ENCODE peak calls at places on chromosome 20, in seven cellular contexts. H, L, B, S, D, F and G are unnamed samples.
A peak's percentile ranks its signal among the peaks of the same experiment; 100 is the strongest.

GRCh38 chr20:39067526-39068216 is 105.5 kb downstream of the DHX35 start:
- DNase-seq in H (no peak), L (no peak), B (no peak), S (no peak), D (no peak), F (peak; percentile 20), G (no peak)

GRCh38 chr20:25600632-25601031 is 15.3 kb upstream of the NINL start:
- DNase-seq in H (no peak), L (no peak), B (no peak), S (no peak), D (no peak), F (no peak), G (no peak)

GRCh38 chr20:44134897-44135810 is 51.8 kb downstream of the JPH2 start:
- DNase-seq in H (no peak), L (no peak), B (no peak), S (no peak), D (no peak), F (no peak), G (no peak)

GRCh38 chr20:9220874-9221547 is 152.1 kb downstream of the PLCB4 start:
- DNase-seq in H (no peak), L (no peak), B (no peak), S (no peak), D (peak; percentile 28), F (peak; percentile 75), G (no peak)

GRCh38 chr20:62117658-62118057 is 4.6 kb upstream of the LSM14B start:
- DNase-seq in H (no peak), L (peak; percentile 80), B (no peak), S (no peak), D (peak; percentile 34), F (no peak), G (no peak)

GRCh38 chr20:63625771-63626423 is 1.0 kb downstream of the GMEB2 start:
- DNase-seq in H (no peak), L (peak; percentile 24), B (peak; percentile 66), S (peak; percentile 44), D (peak; percentile 34), F (peak; percentile 22), G (no peak)

GRCh38 chr20:63100401-63100925 is 93.7 kb upstream of the BHLHE23 start:
- DNase-seq in H (no peak), L (no peak), B (no peak), S (peak; percentile 25), D (no peak), F (no peak), G (peak; percentile 17)

GRCh38 chr20:58327211-58327610 is 17.7 kb downstream of the RAB22A start:
- DNase-seq in H (no peak), L (no peak), B (no peak), S (no peak), D (no peak), F (no peak), G (no peak)

GRCh38 chr20:62393830-62394229 is 6.9 kb downstream of the RPS21 start:
- DNase-seq in H (no peak), L (no peak), B (no peak), S (no peak), D (no peak), F (no peak), G (no peak)

GRCh38 chr20:31713312-31714049 is 9.2 kb downstream of the BCL2L1 start:
- DNase-seq in H (no peak), L (no peak), B (peak; percentile 41), S (peak; percentile 66), D (no peak), F (peak; percentile 83), G (peak; percentile 93)

GRCh38 chr20:675453-676314 is at the start of gene SCRT2:
- DNase-seq in H (peak; percentile 60), L (peak; percentile 66), B (peak; percentile 91), S (peak; percentile 81), D (peak; percentile 95), F (peak; percentile 38), G (no peak)

GRCh38 chr20:3673551-3674070 is 8.2 kb downstream of the ADAM33 start:
- DNase-seq in H (no peak), L (no peak), B (no peak), S (no peak), D (no peak), F (no peak), G (no peak)

GRCh38 chr20:19750907-19751636 is 7.0 kb upstream of the RIN2 start:
- DNase-seq in H (no peak), L (no peak), B (no peak), S (no peak), D (no peak), F (no peak), G (peak; percentile 40)

GRCh38 chr20:19975436-19975799 is 41.7 kb upstream of the NAA20 start:
- DNase-seq in H (peak; percentile 21), L (no peak), B (no peak), S (peak; percentile 52), D (no peak), F (no peak), G (no peak)

GRCh38 chr20:53865905-53866786 is 204.2 kb downstream of the BCAS1 start:
- DNase-seq in H (no peak), L (no peak), B (no peak), S (no peak), D (peak; percentile 76), F (peak; percentile 46), G (no peak)

GRCh38 chr20:18662279-18662678 is 74.4 kb downstream of the DTD1 start:
- DNase-seq in H (no peak), L (no peak), B (no peak), S (no peak), D (no peak), F (no peak), G (no peak)

GRCh38 chr20:58432190-58432954 is 43.3 kb downstream of the VAPB start:
- DNase-seq in H (no peak), L (no peak), B (no peak), S (no peak), D (no peak), F (no peak), G (no peak)

GRCh38 chr20:39206899-39207564 is 244.9 kb downstream of the DHX35 start:
- DNase-seq in H (no peak), L (no peak), B (no peak), S (no peak), D (no peak), F (no peak), G (no peak)

GRCh38 chr20:46311039-46311650 is 2.8 kb upstream of the CDH22 start:
- DNase-seq in H (no peak), L (no peak), B (no peak), S (no peak), D (no peak), F (no peak), G (no peak)

GRCh38 chr20:37407117-37407566 is 61.2 kb downstream of the SRC start:
- DNase-seq in H (no peak), L (no peak), B (no peak), S (no peak), D (no peak), F (no peak), G (no peak)

GRCh38 chr20:37408930-37409210 is 62.9 kb downstream of the SRC start:
- DNase-seq in H (no peak), L (no peak), B (no peak), S (no peak), D (no peak), F (no peak), G (no peak)

GRCh38 chr20:37407573-37408002 is 61.6 kb downstream of the SRC start:
- DNase-seq in H (no peak), L (no peak), B (peak; percentile 45), S (no peak), D (peak; percentile 41), F (no peak), G (no peak)

GRCh38 chr20:37406010-37406998 is 60.4 kb downstream of the SRC start:
- DNase-seq in H (peak; percentile 23), L (no peak), B (peak; percentile 72), S (no peak), D (peak; percentile 85), F (no peak), G (no peak)

DNA sequence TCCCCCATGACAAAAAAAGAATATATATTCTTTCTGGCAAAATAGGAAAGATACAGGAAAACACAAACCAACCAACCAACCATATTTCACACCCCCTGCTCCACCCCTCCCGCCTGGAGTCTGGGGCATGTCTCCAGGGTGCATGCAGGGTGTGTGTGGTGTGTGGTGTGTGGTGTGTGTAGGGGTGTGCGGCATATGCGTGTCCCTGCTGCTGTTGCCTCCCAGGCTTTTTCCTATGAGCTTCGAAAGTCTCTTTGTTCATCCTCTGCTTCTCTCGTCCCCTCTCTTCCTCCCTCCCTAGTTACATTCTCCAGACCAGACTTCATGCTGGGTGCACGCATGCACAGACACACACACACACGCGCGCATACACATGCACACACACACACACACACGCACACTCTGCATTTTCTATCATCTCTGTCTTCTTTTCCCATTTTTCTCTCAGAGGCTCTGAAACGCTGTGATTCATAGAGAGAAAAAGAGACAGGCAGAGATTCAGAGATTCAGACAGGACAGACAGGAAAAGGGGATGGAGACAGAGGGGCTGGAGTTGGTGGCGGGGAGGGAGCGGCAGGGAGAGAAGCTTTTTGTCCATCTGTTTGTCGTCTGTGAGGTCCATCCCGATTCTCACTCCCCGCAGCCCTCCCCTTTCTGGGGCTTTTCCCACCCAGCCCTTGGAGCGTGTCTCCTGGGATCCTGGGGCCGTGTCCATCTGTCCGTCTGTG is 62.4 kb downstream of the SRC start:
- DNase-seq in H (no peak), L (no peak), B (peak; percentile 13), S (no peak), D (no peak), F (no peak), G (no peak)
- H3K4me3 ChIP-seq in H (no peak overlapping the region), L (no peak overlapping the region), B (no peak overlapping the region), S (no peak overlapping the region), D (no peak overlapping the region), F (no peak overlapping the region), G (no peak overlapping the region)

GRCh38 chr20:50112512-50113419 is at the start of gene UBE2V1:
- DNase-seq in H (peak; percentile 94), L (peak; percentile 89), B (peak; percentile 90), S (peak; percentile 94), D (peak; percentile 94), F (peak; percentile 79), G (peak; percentile 95)
- TF ChIP-seq CTCF in H (peak; percentile 39), L (peak; percentile 33), B (peak; percentile 38), S (peak; percentile 34), D (peak; percentile 35), F (peak; percentile 60), G (no peak)

DNA sequence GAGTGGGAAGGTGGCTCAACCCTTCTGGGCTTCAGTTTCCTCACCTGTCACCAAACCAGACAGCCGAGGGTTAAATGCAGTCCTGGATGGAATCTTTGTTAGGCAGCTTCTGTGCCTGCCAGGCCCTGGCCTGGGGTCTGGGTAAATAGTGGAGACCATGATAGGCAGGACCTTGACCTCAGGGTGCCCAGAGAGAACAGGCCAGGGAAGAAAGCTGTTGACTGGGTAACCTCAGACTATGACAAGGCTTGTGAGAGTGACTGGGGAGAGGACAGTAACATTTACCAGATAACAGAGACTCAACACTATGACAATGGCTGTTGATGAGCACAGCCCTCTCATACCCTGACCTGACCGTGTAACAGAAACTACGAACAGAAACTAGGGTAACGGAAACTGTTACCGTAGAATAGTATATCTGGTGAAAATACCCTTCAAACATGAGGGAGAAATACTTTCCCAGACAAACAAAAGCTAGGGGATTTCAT is 218.3 kb downstream of the PREX1 start:
- DNase-seq in H (no peak), L (no peak), B (peak; percentile 8), S (no peak), D (no peak), F (no peak), G (no peak)
- H3K4me3 ChIP-seq in H (no peak overlapping the region), L (no peak overlapping the region), B (no peak overlapping the region), S (no peak overlapping the region), D (no peak overlapping the region), F (no peak overlapping the region), G (no peak overlapping the region)

DNA sequence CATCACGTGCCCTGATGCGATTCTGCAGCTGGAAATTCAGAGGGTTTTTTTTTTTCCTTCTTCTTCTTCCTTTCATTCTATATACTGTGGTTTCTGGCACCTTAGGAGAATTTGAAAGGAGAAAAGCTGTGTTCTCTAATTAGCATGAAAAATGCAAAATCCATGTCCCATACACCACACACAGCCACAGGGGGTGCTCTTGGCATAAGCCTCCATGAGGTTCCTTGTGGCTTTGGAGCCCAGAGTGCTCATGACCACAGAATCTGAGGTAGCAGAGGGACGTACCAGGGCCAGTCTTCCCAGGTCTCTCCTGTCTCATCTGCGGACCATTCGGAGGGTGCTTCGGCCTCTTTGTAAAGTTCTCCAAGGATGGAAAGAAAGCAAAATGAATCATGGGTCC is 258.4 kb upstream of the CDH4 start:
- DNase-seq in H (no peak), L (no peak), B (no peak), S (no peak), D (no peak), F (no peak), G (no peak)
- TF ChIP-seq CTCF in H (no peak), L (no peak), B (no peak), S (no peak), D (peak; percentile 23), F (peak; percentile 18), G (no peak)